ENCODE peak calls at places on chromosomes 11 and 22, in five cellular contexts. One of them, this sample, is unnamed.
A peak's percentile ranks its signal among the peaks of the same experiment; 100 is the strongest.

GRCh38 chr11:44630511-44631210 is 65.2 kb downstream of the CD82 start:
- DNase-seq in IMR-90: no peak
- DNase-seq in brain microvascular endothelial cell: no peak
- DNase-seq in NT2/D1: no peak
- DNase-seq in foreskin fibroblast: no peak
- DNase-seq in this sample: peak; percentile 7

GRCh38 chr11:72519220-72519881 is 85.0 kb upstream of the CLPB start:
- DNase-seq in IMR-90: peak; percentile 12
- DNase-seq in brain microvascular endothelial cell: no peak
- DNase-seq in NT2/D1: no peak
- DNase-seq in foreskin fibroblast: peak; percentile 34
- DNase-seq in this sample: no peak

GRCh38 chr11:116457336-116458007 is 315.3 kb downstream of the BUD13 start:
- DNase-seq in IMR-90: no peak
- DNase-seq in brain microvascular endothelial cell: no peak
- DNase-seq in NT2/D1: peak; percentile 32
- DNase-seq in foreskin fibroblast: no peak
- DNase-seq in this sample: no peak

GRCh38 chr22:27238935-27239510 is 562.5 kb downstream of the MN1 start:
- DNase-seq in IMR-90: peak; percentile 97
- DNase-seq in brain microvascular endothelial cell: peak; percentile 100
- DNase-seq in NT2/D1: no peak
- DNase-seq in foreskin fibroblast: peak; percentile 67
- DNase-seq in this sample: peak; percentile 90

GRCh38 chr11:71433648-71434450 is 14.3 kb downstream of the DHCR7 start:
- DNase-seq in IMR-90: no peak
- DNase-seq in brain microvascular endothelial cell: no peak
- DNase-seq in NT2/D1: no peak
- DNase-seq in foreskin fibroblast: peak; percentile 52
- DNase-seq in this sample: no peak

GRCh38 chr22:41478891-41479521 is 10.1 kb downstream of the ACO2 start:
- DNase-seq in IMR-90: peak; percentile 59
- DNase-seq in brain microvascular endothelial cell: no peak
- DNase-seq in NT2/D1: no peak
- DNase-seq in foreskin fibroblast: peak; percentile 64
- DNase-seq in this sample: peak; percentile 68

GRCh38 chr22:44597616-44598015 is 99.6 kb upstream of the RTL6 start:
- DNase-seq in IMR-90: peak; percentile 29
- DNase-seq in brain microvascular endothelial cell: no peak
- DNase-seq in NT2/D1: no peak
- DNase-seq in foreskin fibroblast: peak; percentile 54
- DNase-seq in this sample: no peak

GRCh38 chr11:37504066-37504611 is 906.1 kb upstream of the RAG2 start:
- DNase-seq in IMR-90: peak; percentile 90
- DNase-seq in brain microvascular endothelial cell: peak; percentile 84
- DNase-seq in NT2/D1: no peak
- DNase-seq in foreskin fibroblast: peak; percentile 94
- DNase-seq in this sample: no peak

GRCh38 chr22:27627444-27627833 is 174.1 kb downstream of the MN1 start:
- DNase-seq in IMR-90: no peak
- DNase-seq in brain microvascular endothelial cell: no peak
- DNase-seq in NT2/D1: no peak
- DNase-seq in foreskin fibroblast: no peak
- DNase-seq in this sample: no peak

GRCh38 chr11:129451524-129451923 is 75.9 kb downstream of the BARX2 start:
- DNase-seq in IMR-90: no peak
- DNase-seq in brain microvascular endothelial cell: no peak
- DNase-seq in NT2/D1: no peak
- DNase-seq in foreskin fibroblast: no peak
- DNase-seq in this sample: no peak

GRCh38 chr11:34899633-34900016 is 16.6 kb downstream of the APIP start:
- DNase-seq in IMR-90: no peak
- DNase-seq in brain microvascular endothelial cell: no peak
- DNase-seq in NT2/D1: no peak
- DNase-seq in foreskin fibroblast: peak; percentile 21
- DNase-seq in this sample: no peak

GRCh38 chr11:16911186-16911585 is 103.0 kb downstream of the PLEKHA7 start:
- DNase-seq in IMR-90: no peak
- DNase-seq in brain microvascular endothelial cell: no peak
- DNase-seq in NT2/D1: no peak
- DNase-seq in foreskin fibroblast: no peak
- DNase-seq in this sample: no peak

GRCh38 chr11:105232021-105232420 is 92.5 kb upstream of the CARD18 start:
- DNase-seq in IMR-90: no peak
- DNase-seq in brain microvascular endothelial cell: no peak
- DNase-seq in NT2/D1: no peak
- DNase-seq in foreskin fibroblast: no peak
- DNase-seq in this sample: no peak

GRCh38 chr11:1218256-1218787 is 4.5 kb upstream of the MUC5B start:
- DNase-seq in IMR-90: no peak
- DNase-seq in brain microvascular endothelial cell: no peak
- DNase-seq in NT2/D1: no peak
- DNase-seq in foreskin fibroblast: no peak
- DNase-seq in this sample: no peak

GRCh38 chr11:18844753-18845367 is 53.3 kb upstream of the PTPN5 start:
- DNase-seq in IMR-90: peak; percentile 33
- DNase-seq in brain microvascular endothelial cell: peak; percentile 37
- DNase-seq in NT2/D1: peak; percentile 18
- DNase-seq in foreskin fibroblast: peak; percentile 45
- DNase-seq in this sample: no peak

GRCh38 chr22:49936018-49936972 is 17.9 kb downstream of the CRELD2 start:
- DNase-seq in IMR-90: peak; percentile 86
- DNase-seq in brain microvascular endothelial cell: peak; percentile 52
- DNase-seq in NT2/D1: peak; percentile 28
- DNase-seq in foreskin fibroblast: peak; percentile 93
- DNase-seq in this sample: peak; percentile 87

GRCh38 chr11:45788887-45789286 is 16.1 kb upstream of the SLC35C1 start:
- DNase-seq in IMR-90: no peak
- DNase-seq in brain microvascular endothelial cell: no peak
- DNase-seq in NT2/D1: no peak
- DNase-seq in foreskin fibroblast: no peak
- DNase-seq in this sample: no peak

GRCh38 chr22:35630387-35630793 is 13.3 kb upstream of the MB start:
- DNase-seq in IMR-90: peak; percentile 63
- DNase-seq in brain microvascular endothelial cell: peak; percentile 18
- DNase-seq in NT2/D1: no peak
- DNase-seq in foreskin fibroblast: peak; percentile 68
- DNase-seq in this sample: no peak

GRCh38 chr11:126608626-126609010 is 253.1 kb downstream of the ST3GAL4 start:
- DNase-seq in IMR-90: no peak
- DNase-seq in brain microvascular endothelial cell: no peak
- DNase-seq in NT2/D1: no peak
- DNase-seq in foreskin fibroblast: no peak
- DNase-seq in this sample: no peak

GRCh38 chr22:48754611-48755331 is 1072.9 kb downstream of the BRD1 start:
- DNase-seq in IMR-90: no peak
- DNase-seq in brain microvascular endothelial cell: no peak
- DNase-seq in NT2/D1: no peak
- DNase-seq in foreskin fibroblast: no peak
- DNase-seq in this sample: peak; percentile 4

GRCh38 chr11:130213979-130214281 is 54.3 kb downstream of the ST14 start:
- DNase-seq in IMR-90: no peak
- DNase-seq in brain microvascular endothelial cell: no peak
- DNase-seq in NT2/D1: no peak
- DNase-seq in foreskin fibroblast: no peak
- DNase-seq in this sample: peak; percentile 44

GRCh38 chr11:72524711-72525110 is 90.4 kb upstream of the CLPB start:
- DNase-seq in IMR-90: peak; percentile 27
- DNase-seq in brain microvascular endothelial cell: peak; percentile 63
- DNase-seq in NT2/D1: no peak
- DNase-seq in foreskin fibroblast: peak; percentile 56
- DNase-seq in this sample: no peak

GRCh38 chr11:34234086-34234740 is 123.6 kb downstream of the ABTB2 start:
- DNase-seq in IMR-90: peak; percentile 78
- DNase-seq in brain microvascular endothelial cell: peak; percentile 56
- DNase-seq in NT2/D1: peak; percentile 64
- DNase-seq in foreskin fibroblast: peak; percentile 33
- DNase-seq in this sample: no peak

GRCh38 chr11:85813721-85814120 is 2.8 kb upstream of the SYTL2 start:
- DNase-seq in IMR-90: no peak
- DNase-seq in brain microvascular endothelial cell: no peak
- DNase-seq in NT2/D1: no peak
- DNase-seq in foreskin fibroblast: no peak
- DNase-seq in this sample: no peak

GRCh38 chr11:8601376-8602133 is 7.5 kb upstream of the STK33 start:
- DNase-seq in IMR-90: no peak
- DNase-seq in brain microvascular endothelial cell: no peak
- DNase-seq in NT2/D1: no peak
- DNase-seq in foreskin fibroblast: no peak
- DNase-seq in this sample: no peak

GRCh38 chr11:26044389-26044788 is 287.5 kb upstream of the ANO3 start:
- DNase-seq in IMR-90: no peak
- DNase-seq in brain microvascular endothelial cell: no peak
- DNase-seq in NT2/D1: no peak
- DNase-seq in foreskin fibroblast: no peak
- DNase-seq in this sample: no peak

GRCh38 chr22:22776121-22776520 is 111.5 kb upstream of the IGLL5 start:
- DNase-seq in IMR-90: no peak
- DNase-seq in brain microvascular endothelial cell: no peak
- DNase-seq in NT2/D1: no peak
- DNase-seq in foreskin fibroblast: no peak
- DNase-seq in this sample: no peak

GRCh38 chr11:78351979-78352731 is 65.5 kb downstream of the GAB2 start:
- DNase-seq in IMR-90: no peak
- DNase-seq in brain microvascular endothelial cell: no peak
- DNase-seq in NT2/D1: no peak
- DNase-seq in foreskin fibroblast: peak; percentile 33
- DNase-seq in this sample: no peak

GRCh38 chr11:48170840-48171233 is 45.8 kb upstream of the OR4B1 start:
- DNase-seq in IMR-90: peak; percentile 46
- DNase-seq in brain microvascular endothelial cell: no peak
- DNase-seq in NT2/D1: no peak
- DNase-seq in foreskin fibroblast: peak; percentile 60
- DNase-seq in this sample: no peak

GRCh38 chr11:48169706-48170105 is 46.9 kb upstream of the OR4B1 start:
- DNase-seq in IMR-90: peak; percentile 34
- DNase-seq in brain microvascular endothelial cell: peak; percentile 58
- DNase-seq in NT2/D1: no peak
- DNase-seq in foreskin fibroblast: no peak
- DNase-seq in this sample: no peak

GRCh38 chr11:48169259-48169658 is 47.4 kb upstream of the OR4B1 start:
- DNase-seq in IMR-90: no peak
- DNase-seq in brain microvascular endothelial cell: no peak
- DNase-seq in NT2/D1: no peak
- DNase-seq in foreskin fibroblast: no peak
- DNase-seq in this sample: no peak

GRCh38 chr11:48168815-48169214 is 47.8 kb upstream of the OR4B1 start:
- DNase-seq in IMR-90: no peak
- DNase-seq in brain microvascular endothelial cell: no peak
- DNase-seq in NT2/D1: no peak
- DNase-seq in foreskin fibroblast: no peak
- DNase-seq in this sample: no peak

GRCh38 chr11:48170176-48170839 is 46.3 kb upstream of the OR4B1 start:
- DNase-seq in IMR-90: peak; percentile 35
- DNase-seq in brain microvascular endothelial cell: peak; percentile 57
- DNase-seq in NT2/D1: no peak
- DNase-seq in foreskin fibroblast: peak; percentile 39
- DNase-seq in this sample: no peak
- H3K4me3 ChIP-seq in IMR-90: no peak overlapping the region
- H3K4me3 ChIP-seq in brain microvascular endothelial cell: no peak overlapping the region
- H3K4me3 ChIP-seq in NT2/D1: no peak overlapping the region
- H3K4me3 ChIP-seq in foreskin fibroblast: no peak overlapping the region
- H3K4me3 ChIP-seq in this sample: no peak overlapping the region

GRCh38 chr22:24185501-24186351 is 4.4 kb downstream of the SUSD2 start:
- DNase-seq in IMR-90: no peak
- DNase-seq in brain microvascular endothelial cell: no peak
- DNase-seq in NT2/D1: no peak
- DNase-seq in foreskin fibroblast: no peak
- DNase-seq in this sample: no peak

GRCh38 chr22:24185001-24185500 is 3.8 kb downstream of the SUSD2 start:
- DNase-seq in IMR-90: no peak
- DNase-seq in brain microvascular endothelial cell: no peak
- DNase-seq in NT2/D1: no peak
- DNase-seq in foreskin fibroblast: no peak
- DNase-seq in this sample: no peak

GRCh38 chr22:24186352-24186740 is 5.1 kb downstream of the SUSD2 start:
- DNase-seq in IMR-90: no peak
- DNase-seq in brain microvascular endothelial cell: no peak
- DNase-seq in NT2/D1: no peak
- DNase-seq in foreskin fibroblast: no peak
- DNase-seq in this sample: no peak

GRCh38 chr22:24183321-24184031 is 2.2 kb downstream of the SUSD2 start:
- DNase-seq in IMR-90: no peak
- DNase-seq in brain microvascular endothelial cell: no peak
- DNase-seq in NT2/D1: no peak
- DNase-seq in foreskin fibroblast: no peak
- DNase-seq in this sample: no peak

GRCh38 chr22:24184057-24184798 is 2.9 kb downstream of the SUSD2 start:
- DNase-seq in IMR-90: no peak
- DNase-seq in brain microvascular endothelial cell: no peak
- DNase-seq in NT2/D1: no peak
- DNase-seq in foreskin fibroblast: no peak
- DNase-seq in this sample: no peak
- H3K4me3 ChIP-seq in IMR-90: no peak overlapping the region
- H3K4me3 ChIP-seq in brain microvascular endothelial cell: no peak overlapping the region
- H3K4me3 ChIP-seq in NT2/D1: no peak overlapping the region
- H3K4me3 ChIP-seq in foreskin fibroblast: no peak overlapping the region
- H3K4me3 ChIP-seq in this sample: no peak overlapping the region

DNA sequence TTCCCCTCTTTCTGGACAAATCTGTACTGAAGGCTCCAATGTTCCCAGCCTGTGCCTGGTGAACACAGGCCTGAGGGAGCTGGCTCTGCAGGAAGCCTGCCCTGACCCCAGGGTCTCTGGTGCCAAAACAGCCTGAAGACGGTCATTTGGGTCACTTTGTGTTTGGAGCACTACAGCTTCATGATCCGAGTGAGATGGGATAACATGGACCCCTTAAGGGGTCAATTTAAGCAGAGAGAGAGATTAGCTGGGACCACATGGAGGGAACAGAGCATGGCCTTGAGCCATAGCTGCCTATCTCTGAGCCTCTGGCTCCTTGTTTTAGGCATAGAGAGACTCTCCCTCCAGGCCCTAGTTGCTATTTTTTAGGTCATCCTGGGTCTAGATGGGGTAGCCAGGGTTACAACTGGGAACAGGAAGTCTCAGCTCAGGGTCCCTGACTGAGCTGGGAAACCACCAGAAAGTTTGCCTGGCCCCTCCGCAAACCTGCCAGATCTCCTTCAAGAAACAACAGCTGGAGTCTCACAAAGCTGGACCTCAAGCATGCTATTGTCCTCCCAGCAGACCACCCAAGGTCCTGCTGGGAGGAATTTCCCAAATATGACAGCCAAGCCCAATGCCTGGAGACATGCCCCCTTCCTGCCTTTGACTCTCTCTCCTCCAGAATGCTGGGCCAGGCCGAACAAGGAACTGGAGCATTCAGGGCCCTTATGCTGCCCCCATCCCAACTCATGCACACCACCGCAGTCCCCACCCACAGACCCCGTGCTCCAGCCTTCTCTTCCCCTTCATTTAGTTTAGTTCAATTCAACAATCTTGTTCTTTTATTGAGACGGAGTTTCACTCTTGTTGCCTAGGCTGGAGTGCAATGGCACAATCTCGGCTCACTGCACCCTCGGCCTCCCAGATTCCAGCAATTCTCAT is 4.0 kb downstream of the SLCO2B1 start:
- DNase-seq in IMR-90: no peak
- DNase-seq in brain microvascular endothelial cell: no peak
- DNase-seq in NT2/D1: no peak
- DNase-seq in foreskin fibroblast: no peak
- DNase-seq in this sample: no peak
- H3K4me3 ChIP-seq in IMR-90: no peak overlapping the region
- H3K4me3 ChIP-seq in brain microvascular endothelial cell: no peak overlapping the region
- H3K4me3 ChIP-seq in NT2/D1: no peak overlapping the region
- H3K4me3 ChIP-seq in foreskin fibroblast: no peak overlapping the region
- H3K4me3 ChIP-seq in this sample: peak overlapping the region; percentile 50

GRCh38 chr11:134764966-134765365 is 352.9 kb upstream of the B3GAT1 start:
- DNase-seq in IMR-90: no peak
- DNase-seq in brain microvascular endothelial cell: no peak
- DNase-seq in NT2/D1: no peak
- DNase-seq in foreskin fibroblast: no peak
- DNase-seq in this sample: no peak
- H3K4me3 ChIP-seq in IMR-90: no peak overlapping the region
- H3K4me3 ChIP-seq in brain microvascular endothelial cell: no peak overlapping the region
- H3K4me3 ChIP-seq in NT2/D1: no peak overlapping the region
- H3K4me3 ChIP-seq in foreskin fibroblast: no peak overlapping the region
- H3K4me3 ChIP-seq in this sample: no peak overlapping the region

This sample was measured in ascending aorta.